ENCODE peak calls at places on chromosome 11, in seven cellular contexts. F, C, W, P, H, J and S are unnamed samples.

GRCh38 chr11:100561325-100561724 is 125.8 kb upstream of the ARHGAP42 start:
- DNase-seq in F (no peak), C (no peak), W (no peak), P (no peak), H (no peak), J (no peak), S (no peak)

GRCh38 chr11:36273110-36273509 is 16.1 kb downstream of the COMMD9 start:
- DNase-seq in F (no peak), C (no peak), W (no peak), P (no peak), H (no peak), J (no peak), S (no peak)

GRCh38 chr11:61338783-61339489 is 5.9 kb downstream of the TKFC start:
- DNase-seq in F (no peak), C (no peak), W (peak; percentile 21), P (no peak), H (no peak), J (no peak), S (no peak)

GRCh38 chr11:69172674-69173073 is 16.9 kb downstream of the SMIM38 start:
- DNase-seq in F (no peak), C (no peak), W (no peak), P (peak; percentile 20), H (no peak), J (no peak), S (no peak)

GRCh38 chr11:107929611-107930200 is 1.5 kb downstream of the RAB39A start:
- DNase-seq in F (no peak), C (peak; percentile 5), W (no peak), P (no peak), H (no peak), J (no peak), S (no peak)

GRCh38 chr11:115548878-115549528 is 44.8 kb upstream of the CADM1 start:
- DNase-seq in F (no peak), C (no peak), W (no peak), P (no peak), H (no peak), J (no peak), S (no peak)

GRCh38 chr11:76385903-76386302 is 4.8 kb downstream of the GVQW3 start:
- DNase-seq in F (no peak), C (no peak), W (no peak), P (no peak), H (no peak), J (no peak), S (no peak)

GRCh38 chr11:46308632-46309419 is 31.4 kb downstream of the CREB3L1 start:
- DNase-seq in F (peak; percentile 79), C (peak; percentile 24), W (peak; percentile 91), P (peak; percentile 78), H (peak; percentile 82), J (peak; percentile 20), S (peak; percentile 54)

GRCh38 chr11:35540526-35540925 is 15.1 kb upstream of the PAMR1 start:
- DNase-seq in F (no peak), C (no peak), W (no peak), P (peak; percentile 45), H (no peak), J (no peak), S (no peak)

GRCh38 chr11:75195164-75195962 is 44.5 kb downstream of the SLCO2B1 start:
- DNase-seq in F (peak; percentile 93), C (no peak), W (peak; percentile 84), P (peak; percentile 37), H (peak; percentile 80), J (no peak), S (no peak)

GRCh38 chr11:128841461-128842072 is 25.5 kb downstream of the KCNJ1 start:
- DNase-seq in F (no peak), C (no peak), W (no peak), P (no peak), H (no peak), J (no peak), S (no peak)